ENCODE peak calls at places on chromosomes 4 and X, in five cellular contexts. F is GM23248, Z is neural progenitor cell, J is fibroblast of lung, R is MM.1S. T is an unnamed sample.

GRCh38 chrX:16778545-16778944 is 7.7 kb upstream of the TXLNG start:
- DNase-seq in F (peak; percentile 46), Z (no peak), J (peak; percentile 20), R (no peak), T (no peak)

GRCh38 chrX:67718926-67719325 is 175.1 kb downstream of the AR start:
- DNase-seq in F (no peak), Z (no peak), J (no peak), R (no peak), T (no peak)

GRCh38 chrX:20511792-20512191 is 245.1 kb upstream of the RPS6KA3 start:
- DNase-seq in F (no peak), Z (no peak), J (no peak), R (no peak), T (peak; percentile 12)

GRCh38 chr4:89245459-89245858 is 62.1 kb downstream of the GPRIN3 start:
- DNase-seq in F (no peak), Z (no peak), J (no peak), R (no peak), T (no peak)

GRCh38 chrX:31057691-31058090 is 14.2 kb downstream of the FTHL17 start:
- DNase-seq in F (no peak), Z (no peak), J (no peak), R (no peak), T (no peak)

GRCh38 chr4:100224701-100225100 is 34.4 kb upstream of the DDIT4L start:
- DNase-seq in F (no peak), Z (peak; percentile 61), J (no peak), R (no peak), T (peak; percentile 51)

GRCh38 chr4:123583043-123583442 is 186.4 kb downstream of the SPRY1 start:
- DNase-seq in F (no peak), Z (no peak), J (no peak), R (no peak), T (no peak)

GRCh38 chr4:82437285-82438005 is 7.1 kb downstream of the ENOPH1 start:
- DNase-seq in F (peak; percentile 53), Z (no peak), J (no peak), R (no peak), T (no peak)

GRCh38 chrX:40543661-40544328 is 37.0 kb upstream of the ATP6AP2 start:
- DNase-seq in F (peak; percentile 46), Z (peak; percentile 90), J (peak; percentile 64), R (peak; percentile 26), T (peak; percentile 81)

GRCh38 chr4:185683222-185683621 is 128.8 kb downstream of the SORBS2 start:
- DNase-seq in F (no peak), Z (no peak), J (no peak), R (no peak), T (no peak)

GRCh38 chr4:161419822-161420221 is 744.0 kb downstream of the FSTL5 start:
- DNase-seq in F (no peak), Z (peak; percentile 34), J (no peak), R (no peak), T (peak; percentile 36)

GRCh38 chr4:92483341-92483740 is 179.6 kb downstream of the GRID2 start:
- DNase-seq in F (no peak), Z (no peak), J (no peak), R (no peak), T (no peak)

GRCh38 chrX:55624403-55624802 is 1.2 kb downstream of the FOXR2 start:
- DNase-seq in F (no peak), Z (no peak), J (no peak), R (no peak), T (no peak)

GRCh38 chr4:54228563-54229501 is at the start of gene PDGFRA:
- DNase-seq in F (peak; percentile 85), Z (peak; percentile 45), J (peak; percentile 98), R (no peak), T (no peak)
- TF ChIP-seq EZH2 in F (no peak), Z (peak; percentile 78), J (no peak), R (no peak), T (no peak)

GRCh38 chr4:87035881-87036509 is 101.2 kb downstream of the AFF1 start:
- DNase-seq in F (no peak), Z (no peak), J (no peak), R (no peak), T (no peak)
- H3K4me1 ChIP-seq in F (peaks cover 68% of the 10 kb centered on the region), Z (peaks cover 90% of the 10 kb centered on the region), J (peaks cover 35% of the 10 kb centered on the region), R (peaks cover 13% of the 10 kb centered on the region), T (peaks cover 66% of the 10 kb centered on the region)

GRCh38 chr4:65669008-65669971 is 999 bp downstream of the EPHA5 start:
- DNase-seq in F (peak; percentile 11), Z (peak; percentile 58), J (peak; percentile 1), R (no peak), T (no peak)
- TF ChIP-seq EZH2 in F (no peak), Z (peak; percentile 77), J (no peak), R (no peak), T (no peak)

GRCh38 chrX:136067946-136068345 is 79.4 kb upstream of the FHL1 start:
- DNase-seq in F (no peak), Z (no peak), J (no peak), R (no peak), T (no peak)

GRCh38 chrX:136065044-136065671 is 79.9 kb downstream of the SLC9A6 start:
- DNase-seq in F (peak; percentile 48), Z (no peak), J (peak; percentile 72), R (no peak), T (peak; percentile 60)

GRCh38 chrX:136067097-136067496 is 80.2 kb upstream of the FHL1 start:
- DNase-seq in F (no peak), Z (no peak), J (no peak), R (no peak), T (no peak)

GRCh38 chrX:136063340-136064079 is 78.3 kb downstream of the SLC9A6 start:
- DNase-seq in F (peak; percentile 42), Z (no peak), J (peak; percentile 52), R (no peak), T (peak; percentile 51)

DNA sequence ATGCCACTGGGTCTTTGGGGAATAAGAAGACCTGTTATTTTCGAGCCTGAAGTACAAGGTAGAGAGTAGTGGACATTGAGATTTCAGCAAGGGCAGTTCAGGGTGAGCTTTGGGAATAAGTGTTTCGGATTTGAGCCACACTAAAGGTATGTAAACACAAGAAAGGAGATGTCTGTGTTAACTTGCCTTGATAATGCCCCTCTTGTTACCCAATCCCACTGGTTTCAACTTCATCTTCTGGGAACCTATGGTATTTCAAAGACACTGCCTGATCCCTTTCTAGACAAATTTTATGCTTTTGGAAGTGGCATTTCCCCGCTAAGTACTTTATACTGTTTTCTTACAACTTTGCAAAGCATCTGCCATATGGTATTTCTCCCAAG is 79.4 kb downstream of the SLC9A6 start:
- DNase-seq in F (no peak), Z (no peak), J (no peak), R (no peak), T (no peak)
- H3K4me1 ChIP-seq in F (peaks cover 18% of the 10 kb centered on the region), Z (no peaks in the 10 kb centered on the region), J (peaks cover 7% of the 10 kb centered on the region), R (no peaks in the 10 kb centered on the region), T (peaks cover 3% of the 10 kb centered on the region)

DNA sequence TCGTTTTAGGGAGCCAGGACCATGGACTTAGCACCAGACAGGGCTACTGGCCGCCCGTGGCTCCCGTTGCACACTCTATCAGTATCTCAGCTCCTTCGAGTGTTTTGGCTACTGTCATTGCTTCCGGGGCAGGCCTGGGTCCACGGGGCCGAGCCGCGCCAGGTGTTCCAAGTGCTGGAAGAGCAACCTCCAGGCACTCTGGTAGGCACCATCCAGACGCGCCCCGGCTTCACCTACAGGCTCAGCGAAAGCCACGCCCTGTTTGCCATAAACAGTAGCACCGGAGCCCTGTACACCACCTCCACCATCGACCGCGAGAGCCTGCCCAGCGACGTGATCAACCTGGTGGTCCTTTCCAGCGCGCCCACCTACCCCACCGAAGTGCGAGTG is 1.6 kb downstream of the FAT4 start:
- DNase-seq in F (peak; percentile 65), Z (peak; percentile 44), J (no peak), R (no peak), T (peak; percentile 47)
- TF ChIP-seq EZH2 in F (no peak), Z (no peak), J (no peak), R (no peak), T (no peak)

GRCh38 chr4:173213296-173213695 is 44.7 kb downstream of the GALNT7 start:
- DNase-seq in F (no peak), Z (no peak), J (no peak), R (no peak), T (no peak)

GRCh38 chr4:173214231-173214630 is 45.6 kb downstream of the GALNT7 start:
- DNase-seq in F (no peak), Z (no peak), J (no peak), R (no peak), T (no peak)

GRCh38 chr4:173217075-173217474 is 48.5 kb downstream of the GALNT7 start:
- DNase-seq in F (no peak), Z (no peak), J (no peak), R (no peak), T (no peak)

GRCh38 chr4:173212379-173212778 is 43.8 kb downstream of the GALNT7 start:
- DNase-seq in F (peak; percentile 12), Z (no peak), J (no peak), R (no peak), T (no peak)

GRCh38 chr4:173214661-173215060 is 46.0 kb downstream of the GALNT7 start:
- DNase-seq in F (no peak), Z (no peak), J (peak; percentile 76), R (no peak), T (peak; percentile 56)
- H3K4me1 ChIP-seq in F (peaks cover 26% of the 10 kb centered on the region), Z (peaks cover 26% of the 10 kb centered on the region), J (peaks cover 3% of the 10 kb centered on the region), R (no peaks in the 10 kb centered on the region), T (peaks cover 71% of the 10 kb centered on the region)

DNA sequence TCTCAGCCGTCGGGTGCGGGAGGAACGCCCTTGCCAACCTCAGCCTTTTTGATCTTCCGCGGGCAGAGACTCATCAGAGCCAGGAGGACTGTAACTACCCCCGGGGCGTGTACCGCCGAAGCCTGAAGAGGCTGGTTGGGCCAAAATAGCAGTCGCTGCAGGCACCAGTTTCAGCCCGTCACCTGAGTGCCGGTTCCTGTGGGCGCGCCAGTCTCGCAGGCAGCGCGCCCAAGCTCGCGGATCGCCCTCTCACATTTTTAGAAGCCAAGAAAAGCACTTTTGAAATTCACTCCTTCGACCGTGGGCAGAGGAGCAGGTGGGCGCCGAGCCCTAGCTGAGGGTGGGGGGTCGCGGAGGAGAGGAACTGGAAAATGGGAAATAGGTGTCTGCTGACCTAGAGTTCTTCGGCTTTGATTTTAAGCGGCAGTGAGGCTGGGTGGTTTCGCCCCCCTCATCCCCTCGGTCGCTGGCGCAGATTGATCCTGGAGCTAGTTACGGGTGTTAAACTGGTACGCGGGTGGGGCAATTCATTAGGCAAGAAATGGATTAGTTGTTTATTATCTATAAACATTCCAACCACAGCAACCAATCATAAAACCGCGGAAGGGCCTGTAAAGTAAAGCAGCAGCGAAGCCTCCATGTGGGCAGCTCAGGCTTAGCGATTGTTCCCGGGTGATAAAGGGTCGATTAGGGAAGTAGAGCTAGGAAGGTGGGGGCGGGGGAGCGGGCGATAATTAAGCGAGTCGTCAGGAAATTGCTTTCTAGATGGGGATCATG is 69.2 kb downstream of the FBXO8 start:
- DNase-seq in F (peak; percentile 39), Z (peak; percentile 82), J (peak; percentile 18), R (no peak), T (no peak)
- TF ChIP-seq EZH2 in F (no peak), Z (peak; percentile 93), J (peak; percentile 8), R (no peak), T (no peak)

DNA sequence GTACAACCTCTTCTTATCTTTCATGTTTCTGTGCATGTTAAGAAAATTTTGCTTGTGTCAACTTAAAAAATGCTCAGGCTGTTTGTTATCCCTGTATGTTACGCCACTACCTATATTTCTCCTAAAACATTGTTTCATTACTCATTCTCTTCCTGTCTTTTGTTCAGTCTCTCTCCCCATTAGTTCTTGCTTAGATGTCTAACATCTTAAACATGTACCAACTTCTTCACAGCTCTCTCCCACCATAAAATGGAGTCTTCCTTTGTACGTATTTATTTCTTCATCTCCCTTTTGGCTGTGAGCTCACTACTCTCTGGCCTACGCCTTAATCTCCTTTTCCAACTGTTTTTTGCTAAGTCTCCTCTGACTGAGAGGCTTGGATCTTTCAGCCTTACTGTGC is 36.4 kb downstream of the PCDH7 start:
- DNase-seq in F (no peak), Z (no peak), J (no peak), R (no peak), T (no peak)
- H3K4me1 ChIP-seq in F (peaks cover 15% of the 10 kb centered on the region), Z (no peaks in the 10 kb centered on the region), J (peaks cover 7% of the 10 kb centered on the region), R (no peaks in the 10 kb centered on the region), T (peaks cover 53% of the 10 kb centered on the region)

GRCh38 chr4:38730830-38731646 is 51.8 kb downstream of the TLR10 start:
- DNase-seq in F (peak; percentile 92), Z (peak; percentile 86), J (peak; percentile 91), R (peak; percentile 66), T (peak; percentile 84)
- TF ChIP-seq EZH2 in F (no peak), Z (no peak), J (no peak), R (no peak), T (no peak)